ENCODE peak calls at places on chromosomes 5 and 9, in four cellular contexts. D is esophagus squamous epithelium, K is NB4, T is HepG2. O is an unnamed sample.

GRCh38 chr5:113574417-113574816 is 60.9 kb downstream of the YTHDC2 start:
- DNase-seq in D (no peak), K (peak), T (no peak), O (peak)

GRCh38 chr9:89729954-89730530 is 125.2 kb downstream of the GADD45G start:
- DNase-seq in D (no peak), K (no peak), T (no peak), O (no peak)

GRCh38 chr5:9054821-9055589 is 490.9 kb downstream of the SEMA5A start:
- DNase-seq in D (no peak), K (no peak), T (no peak), O (no peak)

GRCh38 chr5:135318037-135318436 is 81.0 kb downstream of the MACROH2A1 start:
- DNase-seq in D (no peak), K (no peak), T (no peak), O (no peak)

GRCh38 chr9:84212982-84213381 is 127.6 kb downstream of the SLC28A3 start:
- DNase-seq in D (no peak), K (no peak), T (no peak), O (no peak)

GRCh38 chr9:33105939-33106338 is 29.5 kb upstream of the SMU1 start:
- DNase-seq in D (no peak), K (no peak), T (no peak), O (no peak)

GRCh38 chr5:63719147-63719546 is 243.1 kb downstream of the HTR1A start:
- DNase-seq in D (no peak), K (no peak), T (no peak), O (no peak)

GRCh38 chr5:98602534-98603112 is 170.8 kb upstream of the RGMB start:
- DNase-seq in D (no peak), K (no peak), T (no peak), O (no peak)

GRCh38 chr9:123002754-123003153 is 30.7 kb upstream of the GPR21 start:
- DNase-seq in D (no peak), K (no peak), T (no peak), O (peak)

GRCh38 chr5:74638776-74639537 is 1.6 kb downstream of the ENC1 start:
- DNase-seq in D (no peak), K (peak), T (no peak), O (no peak)

GRCh38 chr5:149380466-149381121 is 1.5 kb upstream of the IL17B start:
- DNase-seq in D (no peak), K (no peak), T (peak), O (no peak)

GRCh38 chr9:127650511-127650910 is 38.4 kb downstream of the STXBP1 start:
- DNase-seq in D (no peak), K (no peak), T (no peak), O (no peak)

GRCh38 chr5:57853929-57854697 is 371.5 kb upstream of the ACTBL2 start:
- DNase-seq in D (no peak), K (no peak), T (no peak), O (no peak)

GRCh38 chr9:113580041-113580953 is 116.8 kb downstream of the RGS3 start:
- DNase-seq in D (peak), K (peak), T (no peak), O (peak)

GRCh38 chr5:115561176-115561575 is 16.6 kb upstream of the FEM1C start:
- DNase-seq in D (no peak), K (no peak), T (no peak), O (no peak)

GRCh38 chr5:103259705-103260355 is 1.3 kb downstream of the MACIR start:
- DNase-seq in D (no peak), K (no peak), T (peak), O (no peak)

DNA sequence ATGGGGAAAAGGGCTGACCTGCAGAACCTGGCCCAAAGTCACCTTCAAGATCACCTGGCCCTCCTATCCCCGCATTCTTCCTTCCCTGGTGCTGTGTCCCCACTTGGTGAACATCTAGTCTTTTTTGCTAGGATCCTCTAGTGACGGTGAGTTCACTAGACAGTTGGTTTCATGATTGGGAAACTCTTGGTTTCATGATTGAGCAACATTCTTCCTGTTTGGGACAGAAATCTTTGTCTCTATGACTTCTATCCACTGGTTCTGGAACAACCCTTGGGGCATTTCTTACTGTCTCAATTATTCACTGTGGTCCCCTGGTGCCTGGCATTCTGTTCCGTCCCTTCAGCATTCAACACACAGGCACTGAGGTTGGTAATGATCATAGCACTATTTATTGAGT is 50.2 kb upstream of the DAB2IP start:
- DNase-seq in D (no peak), K (peak), T (peak), O (no peak)
- TF ChIP-seq POLR2A in D (no peak), K (no peak), T (no peak), O (no peak)

DNA sequence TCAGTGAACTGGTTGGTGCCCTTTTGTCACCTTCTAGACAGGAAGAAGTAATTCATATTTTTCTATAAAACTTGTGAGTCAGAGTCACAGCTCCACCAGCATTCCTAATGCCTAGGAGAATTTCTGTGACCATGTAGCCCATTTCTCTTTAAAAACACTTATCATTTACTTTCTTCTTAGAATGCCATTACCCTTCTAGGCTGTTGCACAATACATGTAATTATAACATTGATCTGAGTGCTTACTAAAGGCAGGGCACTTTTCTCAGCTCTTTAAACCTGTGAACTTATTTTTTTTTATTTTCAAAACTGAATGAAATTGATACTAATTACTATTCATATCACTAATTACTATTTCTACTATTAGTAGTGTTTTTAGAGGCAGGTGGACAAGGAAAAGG is 373.7 kb downstream of the TLE4 start:
- DNase-seq in D (no peak), K (no peak), T (no peak), O (no peak)
- TF ChIP-seq POLR2A in D (no peak), K (no peak), T (no peak), O (no peak)

GRCh38 chr5:8013951-8014844 is 145.2 kb downstream of the MTRR start:
- DNase-seq in D (no peak), K (no peak), T (no peak), O (peak)
- TF ChIP-seq POLR2A in D (no peak), K (no peak), T (no peak), O (no peak)

DNA sequence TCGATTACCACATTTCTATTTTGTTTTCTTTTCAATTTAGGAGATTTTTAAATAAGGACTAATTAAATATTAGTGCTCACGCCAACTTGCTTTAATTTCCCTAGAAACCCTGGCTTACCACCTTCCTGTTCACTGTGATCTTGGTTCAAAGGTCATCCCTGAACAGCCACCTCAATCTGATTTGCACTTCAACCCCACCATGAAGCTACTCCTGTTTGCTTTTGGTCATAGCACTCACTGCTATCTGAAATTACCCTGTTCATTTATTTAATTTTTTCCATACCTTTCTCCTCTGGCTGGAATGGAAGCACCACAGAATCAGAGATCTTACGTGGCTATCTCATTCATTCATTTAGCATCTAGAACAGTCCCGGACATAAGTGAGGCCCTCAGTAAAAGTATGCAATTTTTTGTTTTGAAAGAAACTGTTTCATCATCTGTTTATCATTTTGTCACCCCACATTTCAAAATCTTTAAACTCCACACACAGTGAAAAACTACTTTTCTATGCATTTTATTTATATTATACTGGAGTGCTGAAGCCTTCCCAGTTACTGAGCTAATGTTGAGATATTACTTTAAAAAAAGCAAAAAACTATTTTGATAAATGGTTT is 17.2 kb upstream of the ADAMTSL1 start:
- DNase-seq in D (no peak), K (no peak), T (peak), O (no peak)
- TF ChIP-seq POLR2A in D (no peak), K (no peak), T (no peak), O (no peak)

DNA sequence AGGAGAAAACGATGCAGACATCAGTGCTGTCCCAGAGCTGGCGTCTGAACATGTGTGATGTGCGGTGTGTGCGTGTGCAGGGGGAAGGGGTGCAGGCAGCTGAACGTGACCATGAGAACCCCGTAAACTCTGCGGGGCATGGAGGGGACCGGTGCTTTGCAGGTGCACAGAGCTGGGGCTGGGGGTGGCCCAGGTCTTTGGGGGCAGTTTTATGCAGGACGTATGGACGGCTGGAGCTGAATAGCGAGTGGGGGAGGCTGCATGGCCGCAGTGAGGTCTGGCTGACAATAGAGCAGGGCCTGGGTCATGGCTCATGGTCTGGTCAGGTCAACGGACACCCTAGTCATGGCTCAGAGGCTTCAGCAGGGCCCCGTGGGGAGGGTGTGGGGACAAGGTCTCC is 3.3 kb upstream of the EXOC3 start:
- DNase-seq in D (no peak), K (peak), T (no peak), O (no peak)
- TF ChIP-seq POLR2A in D (no peak), K (peak), T (no peak), O (no peak)

DNA sequence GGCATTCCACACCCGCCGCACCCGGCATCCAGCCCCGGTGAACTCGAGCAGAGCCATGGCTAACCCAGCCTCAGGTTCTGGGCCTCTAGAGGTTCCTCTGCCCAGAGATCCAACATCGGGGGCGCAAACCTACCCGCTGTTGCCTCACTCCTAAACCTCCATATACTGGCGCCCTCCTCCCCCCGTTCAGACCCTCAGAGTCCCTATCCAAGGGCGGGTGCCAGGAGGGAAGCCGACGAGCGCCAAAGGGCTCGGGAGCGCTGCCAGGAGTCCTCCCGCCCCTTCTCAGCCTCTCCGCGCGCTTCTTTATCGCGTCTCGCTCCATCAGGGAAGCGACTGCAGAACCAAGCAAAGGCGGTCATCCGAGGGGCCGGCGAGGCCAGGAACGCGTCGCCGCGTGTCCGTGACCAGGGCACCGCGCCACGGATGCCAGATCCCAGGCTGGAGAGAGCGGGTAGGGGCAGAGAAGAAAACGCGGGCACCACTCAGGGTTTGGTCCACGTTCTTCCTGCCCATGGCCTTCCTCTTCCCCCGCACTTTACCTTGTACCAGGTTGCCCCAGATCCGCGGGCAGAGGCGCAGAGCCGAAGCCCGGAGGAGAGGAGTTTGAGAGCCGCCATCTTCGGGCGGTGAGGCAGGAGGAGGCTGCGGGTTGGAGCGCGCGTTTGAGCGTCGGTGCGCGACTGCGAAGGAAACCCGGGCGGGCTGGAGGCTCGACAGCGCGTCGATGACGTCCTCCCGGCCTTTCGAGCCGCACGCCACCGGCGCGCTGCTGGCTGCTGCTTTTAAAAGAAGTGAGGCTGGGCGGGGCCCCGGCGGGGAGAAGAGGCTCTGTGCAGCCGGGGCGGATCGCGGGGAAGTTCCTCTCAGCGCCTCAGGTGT is at the start of gene OXCT1:
- DNase-seq in D (peak), K (peak), T (peak), O (peak)
- TF ChIP-seq POLR2A in D (no peak), K (no peak), T (no peak), O (peak)

GRCh38 chr5:140284013-140284412 is 18.9 kb downstream of the PFDN1 start:
- DNase-seq in D (no peak), K (no peak), T (no peak), O (no peak)
- TF ChIP-seq POLR2A in D (no peak), K (no peak), T (no peak), O (no peak)

GRCh38 chr5:87410941-87411340 is 1.8 kb downstream of the CCNH start:
- DNase-seq in D (no peak), K (no peak), T (no peak), O (peak)

GRCh38 chr5:87412417-87413115 is at the start of gene CCNH:
- DNase-seq in D (peak), K (peak), T (peak), O (peak)

GRCh38 chr5:87408219-87408618 is 4.5 kb downstream of the CCNH start:
- DNase-seq in D (no peak), K (no peak), T (no peak), O (no peak)

GRCh38 chr5:87411586-87412416 is 929 bp downstream of the CCNH start:
- DNase-seq in D (no peak), K (peak), T (peak), O (peak)

GRCh38 chr5:87413116-87413645 is 451 bp upstream of the CCNH start:
- DNase-seq in D (no peak), K (no peak), T (no peak), O (no peak)
- TF ChIP-seq POLR2A in D (no peak), K (no peak), T (no peak), O (no peak)